ENCODE peak calls at places on chromosomes 11 and 22, in five cellular contexts. T is iPS-NIHi11; Q is stimulated activated CD4-positive, alpha-beta T cell treated with anti-CD3 and anti-CD28 coated beads, Interleukin-2, amount 100 ng/mL, for 24 hours; Y is colonic mucosa; S is trophoblast cell. B is an unnamed sample.

GRCh38 chr11:121965330-121965729 is 150.7 kb downstream of the BLID start:
- DNase-seq in T (no peak), Q (no peak), Y (no peak), S (no peak), B (no peak)

GRCh38 chr11:134576286-134576685 is 164.2 kb upstream of the B3GAT1 start:
- DNase-seq in T (no peak), Q (no peak), Y (no peak), S (no peak), B (no peak)

GRCh38 chr11:125165111-125165663 is 636 bp downstream of the PKNOX2 start:
- DNase-seq in T (no peak), Q (peak), Y (no peak), S (peak), B (no peak)

GRCh38 chr22:19088866-19089595 is 33.2 kb downstream of the DGCR2 start:
- DNase-seq in T (no peak), Q (no peak), Y (no peak), S (no peak), B (no peak)

GRCh38 chr11:1224491-1225385 is 1.9 kb downstream of the MUC5B start:
- DNase-seq in T (peak), Q (no peak), Y (peak), S (no peak), B (no peak)

GRCh38 chr22:38181453-38182200 is at the start of gene PLA2G6:
- DNase-seq in T (peak), Q (peak), Y (peak), S (peak), B (peak)

GRCh38 chr11:69391192-69392103 is 90.0 kb upstream of the LINC01488 start:
- DNase-seq in T (no peak), Q (no peak), Y (no peak), S (no peak), B (no peak)

GRCh38 chr22:45642966-45643365 is 28.7 kb upstream of the ATXN10 start:
- DNase-seq in T (no peak), Q (no peak), Y (no peak), S (no peak), B (no peak)

GRCh38 chr11:60251485-60252207 is 8.7 kb upstream of the MS4A4E start:
- DNase-seq in T (peak), Q (peak), Y (no peak), S (peak), B (no peak)

GRCh38 chr11:105553015-105553414 is 56.9 kb upstream of the GRIA4 start:
- DNase-seq in T (no peak), Q (no peak), Y (no peak), S (peak), B (no peak)

GRCh38 chr11:85665756-85666155 is 827 bp upstream of the CREBZF start:
- DNase-seq in T (no peak), Q (no peak), Y (no peak), S (no peak), B (no peak)

GRCh38 chr11:9160166-9160565 is 68.8 kb upstream of the SCUBE2 start:
- DNase-seq in T (no peak), Q (no peak), Y (no peak), S (no peak), B (no peak)

GRCh38 chr11:12789574-12789973 is 115.4 kb downstream of the TEAD1 start:
- DNase-seq in T (no peak), Q (no peak), Y (no peak), S (no peak), B (no peak)

GRCh38 chr11:14969922-14970323 is 2.2 kb downstream of the CALCA start:
- DNase-seq in T (peak), Q (peak), Y (peak), S (peak), B (no peak)

GRCh38 chr11:118659956-118660645 is 19.3 kb downstream of the TREH start:
- DNase-seq in T (no peak), Q (no peak), Y (no peak), S (no peak), B (no peak)

GRCh38 chr22:32473388-32473952 is 1.1 kb upstream of the FBXO7 start:
- DNase-seq in T (peak), Q (peak), Y (peak), S (peak), B (no peak)

GRCh38 chr11:116311141-116311540 is 461.6 kb downstream of the BUD13 start:
- DNase-seq in T (no peak), Q (no peak), Y (no peak), S (no peak), B (no peak)

GRCh38 chr11:66228521-66228920 is 39.9 kb upstream of the RAB1B start:
- DNase-seq in T (peak), Q (no peak), Y (no peak), S (peak), B (no peak)

GRCh38 chr11:353315-353857 is 15.9 kb upstream of the B4GALNT4 start:
- DNase-seq in T (no peak), Q (no peak), Y (peak), S (no peak), B (peak)

GRCh38 chr11:132058211-132058772 is 687.9 kb downstream of the NTM start:
- DNase-seq in T (no peak), Q (no peak), Y (no peak), S (peak), B (no peak)